ENCODE peak calls at places on chromosomes 11 and 22, in ten cellular contexts. T is ecto neural progenitor cell, B is RWPE1, X is RCC 7860, E is psoas muscle, Y is T47D, G is SK-N-SH, U is AG08396, V is DMS 273 treated with DMSO at 0.1 percent for 48 hours, N is GM19239. A is an unnamed sample.

GRCh38 chr22:35995345-35995744 is 33.3 kb downstream of the RBFOX2 start:
- DNase-seq in T (no peak), B (no peak), X (no peak), E (no peak), Y (no peak), G (no peak), U (no peak), V (no peak), N (no peak), A (no peak)

GRCh38 chr11:108609681-108610080 is 16.1 kb upstream of the EXPH5 start:
- DNase-seq in T (no peak), B (peak), X (peak), E (no peak), Y (no peak), G (no peak), U (no peak), V (no peak), N (no peak), A (peak)

GRCh38 chr11:128467610-128468041 is 119.7 kb downstream of the ETS1 start:
- DNase-seq in T (no peak), B (peak), X (peak), E (peak), Y (no peak), G (no peak), U (peak), V (no peak), N (no peak), A (peak)

GRCh38 chr11:64268028-64268686 is 16.3 kb downstream of the BAD start:
- DNase-seq in T (no peak), B (no peak), X (no peak), E (peak), Y (no peak), G (no peak), U (no peak), V (no peak), N (no peak), A (no peak)

GRCh38 chr11:9533736-9534473 is 39.6 kb upstream of the WEE1 start:
- DNase-seq in T (no peak), B (no peak), X (no peak), E (no peak), Y (no peak), G (no peak), U (no peak), V (no peak), N (no peak), A (no peak)

GRCh38 chr11:111047376-111047775 is 198.1 kb upstream of the POU2AF2 start:
- DNase-seq in T (no peak), B (no peak), X (no peak), E (no peak), Y (no peak), G (no peak), U (no peak), V (no peak), N (no peak), A (no peak)

GRCh38 chr11:129412501-129412900 is 36.9 kb downstream of the BARX2 start:
- DNase-seq in T (no peak), B (no peak), X (no peak), E (no peak), Y (peak), G (no peak), U (no peak), V (no peak), N (no peak), A (no peak)

GRCh38 chr11:132357811-132358572 is 987.6 kb downstream of the NTM start:
- DNase-seq in T (no peak), B (no peak), X (no peak), E (no peak), Y (no peak), G (no peak), U (no peak), V (no peak), N (peak), A (no peak)

A was measured in A172.